ENCODE peak calls at places on chromosomes 13 and 19, in four cellular contexts. X, W, G and F are unnamed samples.

GRCh38 chr13:110118106-110118505 is 188.9 kb downstream of the COL4A1 start:
- DNase-seq in X (no peak), W (no peak), G (no peak), F (no peak)

GRCh38 chr19:7862413-7862951 is 11.7 kb downstream of the PRR36 start:
- DNase-seq in X (peak), W (peak), G (no peak), F (peak)

GRCh38 chr19:41409288-41409687 is 11.7 kb downstream of the BCKDHA start:
- DNase-seq in X (peak), W (no peak), G (peak), F (peak)

GRCh38 chr19:13817615-13818371 is 22.6 kb downstream of the ZSWIM4 start:
- DNase-seq in X (no peak), W (peak), G (no peak), F (peak)

GRCh38 chr19:48724796-48725753 is 5.5 kb upstream of the MAMSTR start:
- DNase-seq in X (peak), W (peak), G (peak), F (peak)

GRCh38 chr19:28586501-28586900 is 626.5 kb downstream of the UQCRFS1 start:
- DNase-seq in X (no peak), W (no peak), G (no peak), F (no peak)

GRCh38 chr19:19434483-19435045 is 29.1 kb downstream of the GATAD2A start:
- DNase-seq in X (peak), W (no peak), G (no peak), F (peak)

GRCh38 chr13:111160648-111161047 is 45.5 kb downstream of the ARHGEF7 start:
- DNase-seq in X (no peak), W (no peak), G (no peak), F (no peak)

GRCh38 chr13:47081246-47081645 is 184.4 kb upstream of the HTR2A start:
- DNase-seq in X (no peak), W (no peak), G (no peak), F (no peak)

GRCh38 chr13:50417597-50417996 is 402.4 kb downstream of the KCNRG start:
- DNase-seq in X (no peak), W (no peak), G (peak), F (no peak)

GRCh38 chr13:48299591-48299990 is 4.0 kb upstream of the RB1 start:
- DNase-seq in X (no peak), W (no peak), G (no peak), F (no peak)

GRCh38 chr13:24306632-24307031 is 2.7 kb upstream of the C1QTNF9 start:
- DNase-seq in X (peak), W (no peak), G (peak), F (peak)

GRCh38 chr13:34357435-34358232 is 539.7 kb downstream of the RFC3 start:
- DNase-seq in X (peak), W (peak), G (peak), F (peak)

GRCh38 chr19:49442354-49442753 is 1.0 kb upstream of the SLC17A7 start:
- DNase-seq in X (no peak), W (peak), G (no peak), F (peak)

GRCh38 chr19:13987101-13987890 is 18.8 kb downstream of the RFX1 start:
- DNase-seq in X (no peak), W (no peak), G (no peak), F (no peak)

GRCh38 chr19:32401992-32402391 is 3.6 kb upstream of the DPY19L3 start:
- DNase-seq in X (no peak), W (no peak), G (no peak), F (no peak)

GRCh38 chr19:22517496-22518411 is 95.6 kb upstream of the ZNF98 start:
- DNase-seq in X (no peak), W (no peak), G (no peak), F (no peak)

GRCh38 chr19:3249408-3249807 is 24.9 kb downstream of the CELF5 start:
- DNase-seq in X (no peak), W (peak), G (no peak), F (no peak)

GRCh38 chr19:16673226-16673625 is 12.3 kb downstream of the TMEM38A start:
- DNase-seq in X (no peak), W (no peak), G (no peak), F (no peak)

GRCh38 chr19:16677060-16677459 is 16.1 kb downstream of the TMEM38A start:
- DNase-seq in X (no peak), W (no peak), G (no peak), F (no peak)

GRCh38 chr19:16679811-16680210 is 18.9 kb downstream of the TMEM38A start:
- DNase-seq in X (no peak), W (no peak), G (no peak), F (no peak)

GRCh38 chr19:16678498-16678897 is 17.6 kb downstream of the TMEM38A start:
- DNase-seq in X (no peak), W (no peak), G (peak), F (no peak)

DNA sequence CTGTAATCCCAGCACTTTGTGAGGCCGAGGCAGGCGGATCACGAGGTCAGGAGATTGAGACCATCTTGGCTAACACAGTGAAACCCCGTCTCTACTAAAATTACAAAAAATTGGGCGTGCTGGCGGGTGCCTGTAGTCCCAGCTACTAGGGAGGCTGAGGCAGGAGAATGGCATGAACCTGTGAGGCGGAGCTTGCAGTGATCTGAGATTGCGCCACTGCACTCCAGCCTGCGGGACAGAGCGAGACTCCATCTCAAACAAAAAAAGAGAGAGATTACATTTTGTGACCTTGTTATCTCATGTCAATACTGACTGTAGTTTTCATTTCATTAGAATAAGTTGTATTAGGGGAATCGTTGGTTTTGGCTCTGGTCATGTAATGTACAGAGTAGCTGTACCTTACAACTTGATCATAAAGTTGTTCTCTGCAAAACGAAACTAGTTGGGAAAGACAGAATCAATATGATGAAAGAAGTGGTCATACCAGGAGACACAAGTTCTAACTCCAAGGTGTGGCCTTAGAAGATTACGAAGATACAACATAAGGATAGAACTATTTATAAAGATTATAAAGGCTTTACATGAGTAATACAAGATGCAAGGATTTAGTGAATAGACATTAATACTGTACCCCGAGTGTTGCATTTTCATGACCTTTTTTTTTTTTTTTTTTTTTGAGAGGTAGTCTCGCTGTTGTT is 15.3 kb downstream of the TMEM38A start:
- DNase-seq in X (no peak), W (no peak), G (no peak), F (no peak)
- H3K27ac ChIP-seq in X (no peak), W (no peak), G (no peak), F (no peak)

GRCh38 chr13:35923347-35923746 is 207.8 kb downstream of the DCLK1 start:
- DNase-seq in X (peak), W (no peak), G (peak), F (peak)

GRCh38 chr13:35917942-35918645 is 213.1 kb downstream of the DCLK1 start:
- DNase-seq in X (peak), W (no peak), G (no peak), F (peak)

GRCh38 chr13:35916186-35916585 is 215.0 kb downstream of the DCLK1 start:
- DNase-seq in X (no peak), W (no peak), G (no peak), F (no peak)

GRCh38 chr13:35917252-35917941 is 213.8 kb downstream of the DCLK1 start:
- DNase-seq in X (peak), W (no peak), G (no peak), F (no peak)

DNA sequence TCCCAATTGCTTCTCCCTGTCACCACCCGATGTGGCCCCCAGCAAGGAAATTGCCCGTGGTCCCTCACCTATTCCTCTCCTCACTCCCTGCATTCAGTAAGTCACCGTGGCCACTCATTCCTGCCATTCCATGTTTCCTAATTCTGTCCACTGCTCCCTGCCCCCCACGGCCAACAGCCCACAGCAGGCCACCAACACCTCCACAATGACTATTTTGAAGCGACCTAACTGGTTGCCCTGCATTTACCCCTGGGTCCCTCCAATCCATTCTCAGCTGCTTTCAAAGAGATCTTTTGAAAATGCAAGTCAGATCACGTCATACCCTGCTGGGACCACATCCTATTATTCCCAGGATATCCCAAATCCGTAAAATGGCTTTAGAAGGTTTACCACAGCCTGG is 210.4 kb downstream of the DCLK1 start:
- DNase-seq in X (no peak), W (no peak), G (no peak), F (no peak)
- TF ChIP-seq EZH2 in X (no peak), W (no peak), G (no peak), F (no peak)

GRCh38 chr13:114115191-114115671 is 17.2 kb downstream of the RASA3 start:
- DNase-seq in X (peak), W (no peak), G (peak), F (peak)

GRCh38 chr13:114118086-114118762 is 14.2 kb downstream of the RASA3 start:
- DNase-seq in X (no peak), W (no peak), G (no peak), F (peak)

GRCh38 chr13:114113961-114114360 is 18.5 kb downstream of the RASA3 start:
- DNase-seq in X (no peak), W (no peak), G (no peak), F (no peak)

GRCh38 chr13:114116734-114117133 is 15.7 kb downstream of the RASA3 start:
- DNase-seq in X (no peak), W (no peak), G (no peak), F (no peak)

DNA sequence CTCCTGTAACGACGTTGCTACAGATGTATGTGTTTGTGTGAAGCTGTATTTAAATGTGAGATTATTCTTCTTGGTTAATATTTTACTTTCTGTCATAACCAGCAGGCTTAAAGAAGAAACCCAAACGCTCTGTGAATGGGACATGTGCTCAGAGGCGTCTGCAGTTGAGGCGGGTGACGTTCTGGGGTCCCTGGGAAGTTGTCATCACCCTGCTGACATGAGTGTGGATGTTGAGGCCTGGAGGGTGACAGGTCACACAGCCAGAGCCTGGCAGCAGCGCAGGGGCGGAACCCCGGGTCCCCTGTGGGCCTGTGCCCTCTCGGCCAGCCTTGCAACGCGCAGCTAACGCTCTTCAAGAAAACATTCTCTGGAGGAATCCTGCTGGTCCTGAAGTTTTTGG is 16.6 kb downstream of the RASA3 start:
- DNase-seq in X (no peak), W (no peak), G (no peak), F (no peak)
- H3K9ac ChIP-seq in X (peak), W (no peak), G (no peak), F (peak)

GRCh38 chr19:35329323-35329722 is 336 bp downstream of the CD22 start:
- DNase-seq in X (no peak), W (no peak), G (no peak), F (no peak)
- H3K27ac ChIP-seq in X (no peak), W (no peak), G (no peak), F (no peak)

DNA sequence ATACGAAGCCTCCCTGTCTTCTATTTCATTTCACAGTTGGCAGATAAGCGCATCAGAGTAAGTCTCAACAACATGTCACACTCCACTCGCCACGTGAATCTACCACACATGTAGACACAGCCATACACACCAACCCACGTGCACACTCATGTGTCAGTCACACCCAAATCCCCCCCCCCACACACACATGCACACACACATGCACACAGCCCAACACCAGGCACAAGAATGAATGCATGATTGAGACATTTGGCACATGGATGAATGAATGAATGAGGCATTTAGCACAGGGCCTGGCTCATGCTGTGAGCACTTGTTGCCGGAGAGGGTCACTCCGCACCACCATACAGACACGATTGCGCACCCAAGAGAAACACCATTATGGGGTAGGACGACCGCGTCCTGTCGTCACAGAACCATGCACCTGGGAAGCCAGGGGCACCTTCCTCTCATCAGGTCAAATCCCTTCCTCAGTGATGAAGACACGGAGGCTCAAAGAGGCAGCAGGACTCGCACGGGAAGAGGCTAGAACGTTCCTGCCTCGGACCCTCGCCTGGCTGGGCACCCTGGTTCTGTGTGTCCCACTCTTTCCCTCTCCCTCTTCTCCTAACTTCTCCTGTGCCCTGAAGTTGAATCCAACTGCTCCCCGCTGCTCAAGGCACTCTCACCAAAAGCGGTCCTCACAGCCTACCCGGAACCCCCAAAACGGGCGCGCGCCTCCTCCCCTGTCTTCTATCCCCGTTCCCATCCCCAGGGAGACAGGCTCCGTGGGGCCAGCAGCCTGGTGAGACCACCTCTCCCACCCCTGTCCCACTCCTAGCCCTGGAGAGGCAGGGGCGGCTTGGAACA is 1.4 kb downstream of the MEIS3 start:
- DNase-seq in X (no peak), W (peak), G (no peak), F (peak)
- TF ChIP-seq EZH2 in X (no peak), W (no peak), G (peak), F (no peak)

GRCh38 chr19:42629191-42629590 is 34.5 kb upstream of the CEACAM8 start:
- DNase-seq in X (no peak), W (no peak), G (peak), F (peak)
- H3K9ac ChIP-seq in X (no peak), W (no peak), G (no peak), F (no peak)

GRCh38 chr19:1214299-1214861 is 8.8 kb downstream of the STK11 start:
- DNase-seq in X (no peak), W (no peak), G (no peak), F (no peak)
- H3K27ac ChIP-seq in X (peak), W (no peak), G (peak), F (peak)